ENCODE peak calls at places on chromosome 2, in six cellular contexts. O is upper lobe of right lung; J is CD8-positive, alpha-beta T cell; N is aorta; V is PC-9; G is left ventricle myocardium inferior. D is an unnamed sample.
A peak's percentile ranks its signal among the peaks of the same experiment; 100 is the strongest.

GRCh38 chr2:103960126-103960508 is 893.8 kb upstream of the POU3F3 start:
- DNase-seq in O (no peak), J (no peak), N (no peak), V (no peak), G (no peak), D (no peak)

GRCh38 chr2:207437136-207437856 is 92.5 kb upstream of the CREB1 start:
- DNase-seq in O (no peak), J (no peak), N (no peak), V (no peak), G (no peak), D (no peak)

GRCh38 chr2:143558665-143559064 is 429.4 kb downstream of the ARHGAP15 start:
- DNase-seq in O (no peak), J (no peak), N (no peak), V (no peak), G (no peak), D (peak; percentile 18)

GRCh38 chr2:35741556-35741955 is 614.0 kb upstream of the CRIM1 start:
- DNase-seq in O (no peak), J (no peak), N (no peak), V (no peak), G (no peak), D (no peak)

GRCh38 chr2:11103984-11104793 is 51.1 kb upstream of the SLC66A3 start:
- DNase-seq in O (peak; percentile 34), J (no peak), N (no peak), V (no peak), G (no peak), D (no peak)

GRCh38 chr2:175605989-175606841 is 395.9 kb downstream of the LNPK start:
- DNase-seq in O (no peak), J (no peak), N (no peak), V (no peak), G (no peak), D (no peak)

GRCh38 chr2:37585982-37586621 is 85.3 kb downstream of the CDC42EP3 start:
- DNase-seq in O (no peak), J (peak; percentile 69), N (peak; percentile 77), V (peak; percentile 43), G (no peak), D (peak; percentile 61)

GRCh38 chr2:131046580-131047274 is 46.5 kb downstream of the FAM168B start:
- DNase-seq in O (no peak), J (no peak), N (no peak), V (no peak), G (no peak), D (no peak)

GRCh38 chr2:239961662-239962220 is 63.4 kb downstream of the NDUFA10 start:
- DNase-seq in O (peak; percentile 55), J (no peak), N (peak; percentile 57), V (no peak), G (no peak), D (no peak)

GRCh38 chr2:28695245-28695647 is 56.4 kb upstream of the PPP1CB start:
- DNase-seq in O (no peak), J (no peak), N (no peak), V (no peak), G (no peak), D (no peak)

GRCh38 chr2:64283641-64284371 is 139.6 kb upstream of the PELI1 start:
- DNase-seq in O (no peak), J (no peak), N (no peak), V (no peak), G (no peak), D (no peak)

GRCh38 chr2:157329524-157329923 is 3.9 kb upstream of the ERMN start:
- DNase-seq in O (no peak), J (no peak), N (no peak), V (no peak), G (no peak), D (no peak)

GRCh38 chr2:113157108-113157896 is 16.5 kb upstream of the PSD4 start:
- DNase-seq in O (peak; percentile 90), J (peak; percentile 47), N (peak; percentile 62), V (peak; percentile 82), G (no peak), D (no peak)

GRCh38 chr2:189609423-189609816 is 28.8 kb upstream of the SLC40A1 start:
- DNase-seq in O (no peak), J (no peak), N (no peak), V (no peak), G (no peak), D (no peak)

GRCh38 chr2:127873707-127874303 is 12.0 kb downstream of the AMMECR1L start:
- DNase-seq in O (no peak), J (no peak), N (no peak), V (no peak), G (no peak), D (no peak)

GRCh38 chr2:127877136-127877535 is 8.6 kb downstream of the AMMECR1L start:
- DNase-seq in O (no peak), J (no peak), N (no peak), V (no peak), G (no peak), D (no peak)

GRCh38 chr2:127872354-127872753 is 13.4 kb downstream of the AMMECR1L start:
- DNase-seq in O (no peak), J (no peak), N (no peak), V (no peak), G (no peak), D (no peak)

GRCh38 chr2:127877626-127878025 is 8.1 kb downstream of the AMMECR1L start:
- DNase-seq in O (no peak), J (no peak), N (no peak), V (no peak), G (no peak), D (no peak)

GRCh38 chr2:127874378-127875271 is 11.1 kb downstream of the AMMECR1L start:
- DNase-seq in O (no peak), J (no peak), N (no peak), V (no peak), G (no peak), D (no peak)
- H3K27ac ChIP-seq in O (no peak overlapping the region), J (no peak overlapping the region), N (no peak overlapping the region), V (no peak overlapping the region), G (peak overlapping the region; percentile 44), D (no peak overlapping the region)

GRCh38 chr2:100195942-100196341 is 53.6 kb upstream of the AFF3 start:
- DNase-seq in O (no peak), J (no peak), N (no peak), V (no peak), G (no peak), D (no peak)
- H3K27ac ChIP-seq in O (peak overlapping the region; percentile 42), J (no peak overlapping the region), N (no peak overlapping the region), V (no peak overlapping the region), G (no peak overlapping the region), D (no peak overlapping the region)

DNA sequence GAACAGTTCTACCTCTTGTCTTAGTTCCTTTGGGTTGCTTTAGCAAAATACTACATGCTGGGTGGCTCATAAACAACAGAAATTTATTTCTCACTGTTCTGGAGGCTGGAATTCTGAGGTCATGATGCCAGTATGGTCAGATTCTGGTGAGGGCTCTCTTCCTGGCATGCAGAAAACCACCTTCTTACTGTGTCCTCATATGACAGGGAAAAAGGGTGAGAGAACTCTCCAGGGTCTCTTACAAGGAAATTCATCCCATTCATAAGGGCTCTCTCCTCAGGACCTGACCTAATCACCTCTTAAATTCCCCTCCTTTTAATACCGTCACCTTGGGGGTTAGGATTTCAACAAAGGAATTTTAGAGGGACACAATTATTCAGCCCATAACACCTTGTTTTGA is 243.1 kb upstream of the TNP1 start:
- DNase-seq in O (no peak), J (no peak), N (no peak), V (no peak), G (no peak), D (no peak)
- H3K27ac ChIP-seq in O (no peak overlapping the region), J (no peak overlapping the region), N (no peak overlapping the region), V (peak overlapping the region; percentile 94), G (no peak overlapping the region), D (peak overlapping the region; percentile 98)

GRCh38 chr2:38668092-38668491 is 2.2 kb downstream of the GALM start:
- DNase-seq in O (no peak), J (no peak), N (no peak), V (no peak), G (no peak), D (no peak)
- H3K27ac ChIP-seq in O (peak overlapping the region; percentile 76), J (no peak overlapping the region), N (no peak overlapping the region), V (no peak overlapping the region), G (no peak overlapping the region), D (no peak overlapping the region)

D was measured in epithelial cell of prostate.